ENCODE peak calls at places on chromosomes 11 and 22, in seven cellular contexts. R, S, M, Y, A, C and I are unnamed samples.

GRCh38 chr11:122509091-122509490 is 146.4 kb upstream of the UBASH3B start:
- DNase-seq in A (no peak), S (no peak), R (no peak), M (no peak), Y (no peak), C (no peak), I (no peak)

GRCh38 chr11:22516136-22516535 is 109.5 kb downstream of the FANCF start:
- DNase-seq in S (no peak), R (no peak), Y (no peak), A (no peak), M (no peak), C (no peak), I (no peak)

GRCh38 chr22:43389227-43389836 is 22.5 kb upstream of the MPPED1 start:
- DNase-seq in S (no peak), A (no peak), M (no peak), Y (no peak), R (no peak), C (no peak), I (no peak)

GRCh38 chr22:31442768-31443489 is 43.5 kb downstream of the DRG1 start:
- DNase-seq in Y (no peak), C (no peak), S (no peak), M (no peak), A (no peak), R (no peak), I (no peak)

GRCh38 chr11:85749884-85750283 is 61.1 kb downstream of the SYTL2 start:
- DNase-seq in M (no peak), R (no peak), C (no peak), Y (no peak), A (no peak), S (no peak), I (no peak)

GRCh38 chr11:134410766-134411165 is 1.3 kb downstream of the B3GAT1 start:
- DNase-seq in M (no peak), A (no peak), C (no peak), R (no peak), Y (no peak), S (no peak), I (no peak)

GRCh38 chr11:23772081-23772480 is 724.8 kb upstream of the LUZP2 start:
- DNase-seq in M (no peak), A (no peak), Y (no peak), C (no peak), R (no peak), S (no peak), I (no peak)

GRCh38 chr22:17102297-17102667 is 17.5 kb downstream of the IL17RA start:
- DNase-seq in A (no peak), C (no peak), Y (no peak), S (no peak), M (no peak), R (no peak), I (no peak)

GRCh38 chr11:20161230-20161918 is 1.1 kb upstream of the DBX1 start:
- DNase-seq in M (no peak), C (no peak), Y (no peak), A (no peak), R (no peak), S (no peak), I (no peak)

GRCh38 chr22:32823024-32823730 is 21.7 kb downstream of the TIMP3 start:
- DNase-seq in A (no peak), S (no peak), Y (peak; percentile 47), M (peak; percentile 43), R (no peak), C (no peak), I (no peak)

GRCh38 chr22:50267591-50268390 is 2.4 kb downstream of the MAPK11 start:
- DNase-seq in M (peak; percentile 70), C (peak; percentile 86), R (peak; percentile 75), S (no peak), A (peak; percentile 78), Y (no peak), I (no peak)

GRCh38 chr22:44279059-44279340 is 33.8 kb downstream of the SHISAL1 start:
- DNase-seq in S (no peak), C (no peak), A (no peak), M (no peak), R (no peak), Y (no peak), I (no peak)

GRCh38 chr22:27842994-27843431 is 41.5 kb upstream of the MN1 start:
- DNase-seq in M (no peak), R (no peak), Y (no peak), C (no peak), S (no peak), A (no peak), I (no peak)

GRCh38 chr22:32950366-32950765 is 107.8 kb downstream of the SYN3 start:
- DNase-seq in M (no peak), A (no peak), C (no peak), S (no peak), Y (no peak), R (no peak), I (no peak)

GRCh38 chr11:75347781-75348613 is 3.5 kb downstream of the ARRB1 start:
- DNase-seq in C (no peak), M (peak; percentile 44), A (no peak), Y (peak; percentile 73), S (no peak), R (no peak), I (no peak)

GRCh38 chr11:134026655-134027343 is 42.1 kb upstream of the JAM3 start:
- DNase-seq in S (no peak), Y (no peak), A (no peak), M (no peak), R (no peak), C (no peak), I (no peak)

GRCh38 chr22:48738204-48738980 is 1089.3 kb downstream of the BRD1 start:
- DNase-seq in R (peak; percentile 36), Y (no peak), A (no peak), S (peak; percentile 51), C (peak; percentile 48), M (no peak), I (no peak)

GRCh38 chr22:50705219-50705691 is 32.6 kb downstream of the SHANK3 start:
- DNase-seq in S (peak; percentile 77), R (no peak), A (no peak), C (peak; percentile 69), M (peak; percentile 39), Y (no peak), I (no peak)

GRCh38 chr11:103035656-103036434 is 56.1 kb downstream of the DCUN1D5 start:
- DNase-seq in C (no peak), Y (peak; percentile 78), M (no peak), A (no peak), S (no peak), R (no peak), I (no peak)

GRCh38 chr11:40445391-40445790 is 1014.1 kb downstream of the LRRC4C start:
- DNase-seq in A (no peak), C (no peak), M (no peak), Y (no peak), R (no peak), S (no peak), I (no peak)

GRCh38 chr11:126029805-126030204 is 32.9 kb downstream of the CDON start:
- DNase-seq in R (no peak), M (no peak), Y (no peak), S (no peak), C (no peak), A (no peak), I (no peak)

GRCh38 chr11:109677876-109678275 is 255.9 kb downstream of the C11orf87 start:
- DNase-seq in S (no peak), C (no peak), M (no peak), A (no peak), R (no peak), Y (peak; percentile 13), I (no peak)

DNA sequence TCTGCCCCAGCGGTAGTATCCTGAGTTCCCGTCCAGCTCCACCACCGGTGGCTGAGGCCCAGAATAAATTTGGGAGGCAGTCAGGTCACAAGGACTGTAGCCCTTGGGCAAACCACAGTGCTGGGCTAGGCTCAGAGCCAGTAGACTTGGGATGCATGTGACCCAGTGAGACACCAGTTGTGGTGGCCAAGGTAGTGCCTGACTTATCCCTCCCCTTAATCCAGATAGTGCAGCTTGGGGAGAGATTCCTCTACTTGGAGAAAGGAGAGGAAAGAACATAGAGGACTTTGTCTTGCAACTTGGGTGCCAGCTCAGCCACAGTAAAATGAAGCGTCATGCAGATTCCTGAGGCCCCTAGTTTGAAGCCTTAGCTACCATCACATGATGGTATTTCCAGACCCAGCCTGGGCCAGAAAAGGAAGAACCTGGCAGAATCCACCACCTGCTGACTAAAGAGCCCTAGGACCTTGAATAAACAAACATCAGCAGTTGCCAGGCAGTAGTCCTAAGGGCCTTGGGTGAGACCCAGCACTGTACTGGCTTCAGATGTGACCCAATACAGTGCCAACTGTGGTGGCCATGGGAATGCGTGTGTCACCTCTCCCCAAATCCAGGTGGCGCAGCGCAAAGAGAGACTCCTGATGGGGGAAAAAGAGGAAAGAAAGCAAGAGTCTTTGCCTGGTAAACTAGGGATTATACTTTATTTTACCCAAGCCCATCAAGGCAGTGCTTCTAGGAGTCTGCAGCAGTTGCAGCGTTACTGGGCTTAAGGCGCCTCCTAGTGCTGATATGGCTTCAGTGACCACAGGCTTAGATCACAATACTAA is 17.0 kb upstream of the DDX10 start:
- DNase-seq in C (peak; percentile 74), A (peak; percentile 49), S (peak; percentile 72), R (peak; percentile 88), Y (peak; percentile 74), M (peak; percentile 38), I (no peak)
- H3K27ac ChIP-seq in C (no peak overlapping the region), A (peak overlapping the region; percentile 34), S (no peak overlapping the region), R (peak overlapping the region; percentile 84), Y (no peak overlapping the region), M (no peak overlapping the region), I (peak overlapping the region; percentile 36)

DNA sequence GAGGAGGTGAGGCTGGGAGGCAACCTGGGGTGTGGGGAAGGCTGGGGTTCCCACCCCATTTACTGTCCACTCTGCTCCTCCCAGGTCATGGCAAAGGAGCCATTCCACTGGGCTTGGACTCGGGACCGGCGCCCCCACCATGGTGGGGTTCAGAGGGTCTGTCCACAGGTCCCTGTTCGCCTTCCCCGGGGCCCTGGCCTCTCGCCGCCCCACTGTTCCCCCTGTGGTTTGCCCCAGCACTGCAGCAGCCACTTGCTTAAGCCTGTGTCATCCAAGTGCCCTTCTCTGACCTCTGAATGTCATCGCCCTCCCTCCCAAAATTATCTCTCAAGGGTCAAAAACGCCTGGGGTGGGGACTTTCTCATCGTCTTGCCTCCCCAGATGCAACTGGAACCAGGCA is 2.6 kb downstream of the SPDYC start:
- DNase-seq in Y (no peak), S (peak; percentile 41), R (no peak), A (no peak), M (no peak), C (no peak), I (no peak)
- TF ChIP-seq CTCF in Y (no peak), S (no peak), R (no peak), A (no peak), M (no peak), C (no peak), I (no peak)

DNA sequence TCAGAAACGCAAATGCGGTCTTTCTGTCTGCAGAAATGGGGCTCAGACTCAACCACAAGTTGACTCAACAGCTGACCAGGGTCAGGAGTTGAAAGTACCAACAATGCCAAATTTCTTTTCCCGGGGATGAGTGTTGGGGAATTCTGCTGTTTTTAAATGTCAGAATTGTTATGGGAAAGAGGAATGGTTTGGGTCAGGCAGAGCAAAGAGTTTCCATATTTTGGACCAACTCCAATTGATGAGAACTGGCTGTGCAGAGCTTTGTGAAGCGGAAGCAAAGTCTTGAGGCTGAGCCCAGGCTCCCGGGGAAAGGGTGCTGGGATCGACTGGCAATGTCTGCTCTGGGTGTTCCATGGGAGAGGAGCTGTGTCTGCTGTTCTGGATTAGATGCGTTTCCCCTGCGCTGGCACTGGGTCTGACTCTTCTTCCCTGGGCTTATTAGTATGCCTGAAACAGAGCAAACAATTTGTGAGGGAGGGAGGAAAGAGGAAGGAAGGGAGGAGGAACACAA is 36.2 kb downstream of the TXN2 start:
- DNase-seq in A (peak; percentile 51), R (no peak), C (no peak), S (no peak), Y (no peak), M (peak; percentile 68), I (no peak)
- H3K4me1 ChIP-seq in A (peaks cover 12% of the 10 kb centered on the region), R (no peaks in the 10 kb centered on the region), C (peaks cover 18% of the 10 kb centered on the region), S (peaks cover 94% of the 10 kb centered on the region), Y (peaks cover 8% of the 10 kb centered on the region), M (peaks cover 5% of the 10 kb centered on the region), I (no peaks in the 10 kb centered on the region)

GRCh38 chr22:21451545-21452520 is 15.4 kb upstream of the TMEM191C start:
- DNase-seq in R (peak; percentile 14), M (peak; percentile 8), Y (no peak), A (peak; percentile 4), C (peak; percentile 30), S (peak; percentile 30), I (no peak)
- H3K27ac ChIP-seq in R (no peak overlapping the region), M (no peak overlapping the region), Y (no peak overlapping the region), A (no peak overlapping the region), C (no peak overlapping the region), S (no peak overlapping the region), I (no peak overlapping the region)